ENCODE peak calls at places on chromosomes 13 and 19, in five cellular contexts. V is H9; G is CD8-positive, alpha-beta memory T cell; P is neural progenitor cell; Q is ovary. F is an unnamed sample.

GRCh38 chr19:1063030-1063908 is 3.7 kb upstream of the ARHGAP45 start:
- DNase-seq in Q (peak; percentile 21), V (no peak), P (no peak), G (peak; percentile 58), F (no peak)

GRCh38 chr19:57675881-57676280 is 5.9 kb upstream of the ZNF551 start:
- DNase-seq in Q (no peak), P (no peak), V (no peak), G (no peak), F (no peak)

GRCh38 chr19:30226464-30227070 is 145.6 kb upstream of the ZNF536 start:
- DNase-seq in P (peak; percentile 48), V (no peak), G (no peak), Q (no peak), F (no peak)

GRCh38 chr13:85806553-85807175 is 7.4 kb upstream of the SLITRK6 start:
- DNase-seq in Q (no peak), G (no peak), V (no peak), P (peak; percentile 62), F (no peak)

GRCh38 chr19:7172794-7173193 is 103.3 kb downstream of the ZNF557 start:
- DNase-seq in V (no peak), Q (no peak), G (no peak), P (no peak), F (no peak)

GRCh38 chr19:13150919-13151604 is 851 bp downstream of the IER2 start:
- DNase-seq in G (no peak), Q (peak; percentile 73), V (no peak), P (peak; percentile 54), F (peak; percentile 36)

GRCh38 chr19:1514295-1514661 is 1.5 kb upstream of the ADAMTSL5 start:
- DNase-seq in Q (no peak), P (no peak), G (no peak), V (no peak), F (no peak)

GRCh38 chr13:44927953-44928352 is 61.3 kb downstream of the NUFIP1 start:
- DNase-seq in Q (no peak), G (no peak), V (no peak), P (no peak), F (no peak)

GRCh38 chr13:33125821-33126570 is 109.8 kb downstream of the KL start:
- DNase-seq in G (no peak), V (peak; percentile 61), P (peak; percentile 19), Q (peak; percentile 64), F (peak; percentile 81)

GRCh38 chr19:5694167-5694951 is 4.3 kb downstream of the RPL36 start:
- DNase-seq in G (no peak), V (peak; percentile 28), Q (no peak), P (no peak), F (no peak)

GRCh38 chr13:79936368-79937136 is 404.4 kb downstream of the SPRY2 start:
- DNase-seq in Q (no peak), V (no peak), P (no peak), G (no peak), F (no peak)

GRCh38 chr13:108919036-108919907 is 289.9 kb downstream of the MYO16 start:
- DNase-seq in G (no peak), V (no peak), P (no peak), Q (no peak), F (no peak)

GRCh38 chr19:7153008-7153407 is 83.5 kb downstream of the ZNF557 start:
- DNase-seq in P (no peak), V (peak; percentile 35), G (no peak), Q (no peak), F (no peak)

GRCh38 chr19:3275583-3276340 is 51.3 kb downstream of the CELF5 start:
- DNase-seq in V (peak; percentile 96), P (peak; percentile 97), G (peak; percentile 91), Q (peak; percentile 63), F (no peak)

GRCh38 chr13:29566206-29566605 is 29.3 kb downstream of the SLC7A1 start:
- DNase-seq in G (no peak), P (no peak), V (no peak), Q (no peak), F (no peak)
- H3K4me1 ChIP-seq in G (no peaks in the 10 kb centered on the region), P (peaks cover 23% of the 10 kb centered on the region), V (peaks cover 31% of the 10 kb centered on the region), Q (no peaks in the 10 kb centered on the region), F (no peaks in the 10 kb centered on the region)

GRCh38 chr19:54388803-54389144 is 24.0 kb upstream of the LAIR1 start:
- DNase-seq in V (no peak), G (no peak), Q (no peak), P (no peak), F (no peak)
- H3K4me1 ChIP-seq in V (no peaks in the 10 kb centered on the region), G (peaks cover 34% of the 10 kb centered on the region), Q (no peaks in the 10 kb centered on the region), P (peaks cover 6% of the 10 kb centered on the region), F (no peaks in the 10 kb centered on the region)

DNA sequence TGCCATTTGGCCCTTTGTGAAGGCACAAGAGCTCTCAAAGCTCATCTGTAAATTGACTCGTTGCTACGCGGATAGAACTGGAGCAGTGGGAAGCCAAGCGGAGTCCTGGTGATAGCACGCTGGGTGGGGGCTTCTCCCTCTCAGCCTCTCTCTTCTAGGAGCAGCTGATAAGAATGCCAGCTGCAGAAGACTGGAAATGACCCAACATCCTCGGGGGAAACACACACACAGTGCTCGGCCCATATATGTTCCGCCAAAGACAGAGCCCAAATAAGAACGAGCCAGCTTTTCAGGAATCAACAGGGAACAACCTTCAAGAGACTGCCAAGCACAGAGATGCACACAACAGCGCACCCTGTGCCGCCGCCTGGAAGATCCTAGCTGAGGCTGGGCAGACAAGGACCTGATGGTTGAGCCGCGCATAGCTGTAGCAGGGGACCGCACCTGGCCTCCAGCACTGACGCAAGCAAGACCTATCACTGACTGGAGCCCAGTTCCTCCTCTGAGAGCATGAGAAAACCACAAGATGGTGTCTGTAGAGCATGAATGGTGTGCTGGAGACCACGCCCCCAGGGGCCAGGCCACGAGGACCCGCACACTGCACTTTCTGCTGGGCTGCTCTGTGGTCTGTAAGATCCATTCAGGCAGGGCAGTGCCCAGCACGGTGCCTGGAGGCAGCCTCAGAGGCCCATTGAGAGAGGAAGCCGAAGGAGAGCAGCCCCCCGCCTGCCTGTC is 16.0 kb upstream of the SLC35E1 start:
- DNase-seq in P (no peak), G (peak; percentile 53), Q (no peak), V (peak; percentile 45), F (peak; percentile 47)
- H3K4me1 ChIP-seq in P (peaks cover 35% of the 10 kb centered on the region), G (peaks cover 74% of the 10 kb centered on the region), Q (peaks cover 26% of the 10 kb centered on the region), V (peaks cover 20% of the 10 kb centered on the region), F (peaks cover 75% of the 10 kb centered on the region)

GRCh38 chr13:110398564-110399507 is 91.8 kb downstream of the COL4A2 start:
- DNase-seq in V (no peak), G (no peak), P (no peak), Q (no peak), F (no peak)
- H3K4me1 ChIP-seq in V (no peaks in the 10 kb centered on the region), G (no peaks in the 10 kb centered on the region), P (no peaks in the 10 kb centered on the region), Q (peaks cover 22% of the 10 kb centered on the region), F (peaks cover 7% of the 10 kb centered on the region)

GRCh38 chr13:41461527-41462124 is 4.3 kb downstream of the RGCC start:
- DNase-seq in P (no peak), Q (no peak), G (no peak), V (no peak), F (no peak)
- H3K4me1 ChIP-seq in P (no peaks in the 10 kb centered on the region), Q (peaks cover 5% of the 10 kb centered on the region), G (peaks cover 81% of the 10 kb centered on the region), V (no peaks in the 10 kb centered on the region), F (peaks cover 11% of the 10 kb centered on the region)

GRCh38 chr19:31317098-31317497 is 32.1 kb downstream of the TSHZ3 start:
- DNase-seq in P (no peak), Q (no peak), G (no peak), V (no peak), F (no peak)

GRCh38 chr19:31314849-31315620 is 34.2 kb downstream of the TSHZ3 start:
- DNase-seq in V (no peak), P (peak; percentile 56), Q (no peak), G (no peak), F (no peak)

GRCh38 chr19:31315621-31316011 is 33.6 kb downstream of the TSHZ3 start:
- DNase-seq in G (no peak), Q (no peak), V (no peak), P (no peak), F (no peak)

GRCh38 chr19:31317542-31317941 is 31.7 kb downstream of the TSHZ3 start:
- DNase-seq in V (no peak), G (no peak), P (no peak), Q (no peak), F (no peak)

DNA sequence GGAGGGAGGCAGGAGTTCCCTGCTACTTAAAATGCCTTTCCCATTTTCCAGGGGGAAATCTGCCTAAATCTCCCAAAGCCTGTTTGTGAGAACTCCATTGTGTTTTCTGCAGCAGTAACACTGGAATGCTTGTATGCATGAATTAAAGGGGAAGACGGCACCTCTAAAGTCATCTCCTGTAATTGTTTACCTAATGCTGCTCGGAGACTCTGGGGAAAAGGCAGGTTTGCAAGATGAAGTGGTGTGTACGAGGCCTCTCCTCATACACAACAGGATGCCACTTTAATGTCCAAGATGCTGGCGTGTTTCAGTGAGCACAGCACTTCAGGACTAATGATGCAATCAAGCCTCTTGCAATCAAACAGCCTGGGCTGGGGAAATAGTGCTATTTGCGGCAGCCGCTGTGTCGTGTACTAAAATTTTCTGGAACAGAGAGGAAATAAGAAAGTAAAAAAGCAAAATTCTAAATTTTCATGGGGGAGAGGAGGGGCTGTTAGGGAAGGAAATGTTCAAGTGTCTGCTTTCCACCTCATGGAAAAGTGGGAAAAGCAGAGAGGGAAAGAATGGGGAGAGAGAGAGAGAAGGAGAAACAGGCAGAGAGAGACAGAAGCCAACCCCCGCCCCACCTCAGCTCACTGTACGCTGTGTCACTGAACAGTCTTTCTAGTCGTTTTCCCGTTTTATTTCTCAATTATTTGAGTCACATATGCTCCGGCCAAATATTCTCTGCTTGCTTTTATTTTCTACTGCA is 32.9 kb downstream of the TSHZ3 start:
- DNase-seq in G (no peak), P (peak; percentile 84), V (no peak), Q (no peak), F (peak; percentile 14)
- H3K4me1 ChIP-seq in G (no peaks in the 10 kb centered on the region), P (peaks cover 59% of the 10 kb centered on the region), V (peaks cover 16% of the 10 kb centered on the region), Q (peaks cover 8% of the 10 kb centered on the region), F (peaks cover 4% of the 10 kb centered on the region)